ENCODE peak calls at places on chromosomes 5 and 9, in four cellular contexts. X, D, A and J are unnamed samples.

GRCh38 chr5:158456756-158457155 is 597.8 kb upstream of the CLINT1 start:
- DNase-seq in X (peak), D (no peak), A (peak), J (no peak)

GRCh38 chr9:136399176-136400037 is 563 bp downstream of the SNAPC4 start:
- DNase-seq in D (no peak), A (peak), X (peak), J (peak)

GRCh38 chr9:131165523-131165922 is 40.1 kb downstream of the NUP214 start:
- DNase-seq in D (no peak), X (no peak), A (no peak), J (no peak)

GRCh38 chr5:81866994-81867393 is 104.8 kb upstream of the ATG10 start:
- DNase-seq in D (no peak), A (no peak), X (no peak), J (no peak)

GRCh38 chr5:31553863-31554262 is 21.8 kb downstream of the C5orf22 start:
- DNase-seq in X (peak), A (no peak), D (no peak), J (no peak)

GRCh38 chr5:1997640-1998347 is 115.1 kb upstream of the IRX4 start:
- DNase-seq in X (no peak), D (no peak), A (no peak), J (no peak)

GRCh38 chr9:134455951-134456739 is 129.9 kb downstream of the RXRA start:
- DNase-seq in D (peak), A (peak), X (peak), J (peak)

GRCh38 chr9:96383165-96383939 is at the start of gene SLC35D2:
- DNase-seq in X (peak), D (no peak), A (peak), J (peak)

GRCh38 chr5:74290634-74291033 is 349.9 kb downstream of the ENC1 start:
- DNase-seq in X (no peak), A (no peak), D (no peak), J (no peak)

GRCh38 chr5:173875189-173875588 is 13.0 kb upstream of the CPEB4 start:
- DNase-seq in A (no peak), X (no peak), D (no peak), J (no peak)